ENCODE peak calls at places on chromosome 1, in seven cellular contexts. C is naive thymus-derived CD4-positive, alpha-beta T cell; W is SW480; P is HT-29; U is RCC 7860; F is activated T-helper 1 cell treated with anti-CD3 and anti-CD28 coated beads, Interleukin-2, amount 50 U/mL, for 16 hours; A is activated T-cell treated with anti-CD3 and anti-CD28 coated beads, Interleukin-2, amount 50 U/mL, for 72 hours. Z is an unnamed sample.

GRCh38 chr1:221574529-221574928 is 167.4 kb downstream of the DUSP10 start:
- DNase-seq in C (no peak), W (no peak), P (no peak), U (no peak), F (no peak), A (no peak), Z (no peak)

GRCh38 chr1:194658090-194658439 is 1471.7 kb upstream of the B3GALT2 start:
- DNase-seq in C (no peak), W (peak), P (peak), U (peak), F (no peak), A (no peak), Z (no peak)

GRCh38 chr1:89990976-89991831 is 3.7 kb upstream of the ZNF326 start:
- DNase-seq in C (no peak), W (no peak), P (no peak), U (no peak), F (no peak), A (no peak), Z (no peak)

GRCh38 chr1:201335901-201336300 is 41.6 kb downstream of the TNNT2 start:
- DNase-seq in C (no peak), W (no peak), P (no peak), U (no peak), F (no peak), A (no peak), Z (no peak)

GRCh38 chr1:27436204-27437159 is 44.1 kb downstream of the GPR3 start:
- DNase-seq in C (peak), W (peak), P (peak), U (peak), F (no peak), A (no peak), Z (peak)

GRCh38 chr1:58524353-58524945 is 22.1 kb downstream of the OMA1 start:
- DNase-seq in C (no peak), W (no peak), P (no peak), U (no peak), F (no peak), A (peak), Z (no peak)

GRCh38 chr1:21631944-21632887 is 36.9 kb downstream of the RAP1GAP start:
- DNase-seq in C (no peak), W (peak), P (peak), U (no peak), F (no peak), A (no peak), Z (no peak)

GRCh38 chr1:221157026-221157761 is 278.0 kb downstream of the HLX start:
- DNase-seq in C (no peak), W (no peak), P (no peak), U (no peak), F (no peak), A (no peak), Z (no peak)

GRCh38 chr1:28886731-28887417 is 27.5 kb upstream of the EPB41 start:
- DNase-seq in C (peak), W (peak), P (peak), U (peak), F (peak), A (peak), Z (peak)

GRCh38 chr1:114536043-114536442 is 25.0 kb upstream of the TRIM33 start:
- DNase-seq in C (no peak), W (no peak), P (no peak), U (no peak), F (no peak), A (no peak), Z (no peak)

GRCh38 chr1:161335796-161336195 is 21.6 kb downstream of the SDHC start:
- DNase-seq in C (no peak), W (no peak), P (no peak), U (no peak), F (no peak), A (no peak), Z (no peak)

GRCh38 chr1:92933459-92933858 is 27.8 kb downstream of the DIPK1A start:
- DNase-seq in C (no peak), W (no peak), P (peak), U (no peak), F (no peak), A (no peak), Z (no peak)

GRCh38 chr1:83900530-83900929 is 98.4 kb downstream of the TTLL7 start:
- DNase-seq in C (no peak), W (peak), P (peak), U (peak), F (no peak), A (no peak), Z (no peak)

GRCh38 chr1:15218287-15219279 is 28.4 kb upstream of the FHAD1 start:
- DNase-seq in C (no peak), W (no peak), P (peak), U (peak), F (no peak), A (no peak), Z (no peak)

GRCh38 chr1:230210326-230210978 is 143.4 kb downstream of the GALNT2 start:
- DNase-seq in C (no peak), W (no peak), P (no peak), U (no peak), F (no peak), A (no peak), Z (no peak)

GRCh38 chr1:209772116-209772515 is 12.2 kb downstream of the C1orf74 start:
- DNase-seq in C (no peak), W (no peak), P (no peak), U (no peak), F (no peak), A (no peak), Z (no peak)

GRCh38 chr1:236120725-236121153 is 21.6 kb upstream of the GPR137B start:
- DNase-seq in C (no peak), W (no peak), P (no peak), U (no peak), F (no peak), A (no peak), Z (no peak)

GRCh38 chr1:117546467-117546866 is 59.4 kb upstream of the TENT5C start:
- DNase-seq in C (no peak), W (no peak), P (no peak), U (no peak), F (no peak), A (no peak), Z (no peak)

GRCh38 chr1:160219062-160219929 is 14.1 kb downstream of the PEA15 start:
- DNase-seq in C (no peak), W (peak), P (peak), U (peak), F (no peak), A (no peak), Z (no peak)

GRCh38 chr1:53298163-53298685 is 29.6 kb downstream of the LRP8 start:
- DNase-seq in C (no peak), W (no peak), P (no peak), U (no peak), F (no peak), A (no peak), Z (no peak)

GRCh38 chr1:61184035-61184713 is 101.8 kb downstream of the NFIA start:
- DNase-seq in C (no peak), W (no peak), P (peak), U (no peak), F (no peak), A (no peak), Z (no peak)

GRCh38 chr1:43451701-43452532 is 1.8 kb downstream of the HYI start:
- DNase-seq in C (no peak), W (no peak), P (no peak), U (no peak), F (no peak), A (no peak), Z (no peak)

GRCh38 chr1:173258484-173259264 is 51.5 kb upstream of the TNFSF4 start:
- DNase-seq in C (no peak), W (no peak), P (no peak), U (peak), F (no peak), A (no peak), Z (no peak)

GRCh38 chr1:18149113-18149641 is 41.6 kb downstream of the IGSF21 start:
- DNase-seq in C (no peak), W (no peak), P (no peak), U (peak), F (no peak), A (no peak), Z (no peak)

GRCh38 chr1:26570287-26570686 is 40.7 kb downstream of the RPS6KA1 start:
- DNase-seq in C (no peak), W (no peak), P (no peak), U (peak), F (no peak), A (peak), Z (no peak)